ENCODE peak calls at places on chromosomes 4 and X, in six cellular contexts. K is A549, E is HepG2, L is endothelial cell of umbilical vein, N is K562, G is GM12878. D is an unnamed sample.

GRCh38 chrX:17591741-17592110 is 145.6 kb upstream of the SCML1 start:
- DNase-seq in G (no peak), N (no peak), E (no peak), L (peak), K (no peak), D (no peak)

GRCh38 chrX:33014949-33015348 is 196.4 kb downstream of the DMD start:
- DNase-seq in K (no peak), E (no peak), N (no peak), L (no peak), G (no peak), D (no peak)

GRCh38 chrX:104522386-104522785 is 43.6 kb upstream of the IL1RAPL2 start:
- DNase-seq in K (no peak), E (no peak), N (no peak), G (no peak), L (no peak), D (no peak)

GRCh38 chr4:26161030-26161824 is 159.6 kb upstream of the RBPJ start:
- DNase-seq in K (no peak), E (peak), G (no peak), L (no peak), N (no peak), D (peak)

GRCh38 chr4:110073045-110073845 is 125.2 kb downstream of the ELOVL6 start:
- DNase-seq in K (no peak), N (no peak), G (no peak), L (peak), E (no peak), D (no peak)

GRCh38 chr4:68869274-68869773 is 53.5 kb downstream of the UGT2B10 start:
- DNase-seq in E (no peak), N (no peak), L (no peak), G (no peak), K (no peak), D (no peak)

GRCh38 chrX:75038925-75039324 is 113.7 kb upstream of the NEXMIF start:
- DNase-seq in E (peak), K (no peak), N (no peak), G (peak), L (peak), D (peak)

GRCh38 chrX:15769300-15769954 is 20.9 kb upstream of the ZRSR2 start:
- DNase-seq in N (no peak), K (no peak), L (no peak), G (no peak), E (no peak), D (no peak)

GRCh38 chr4:103902730-103903129 is 182.9 kb upstream of the TACR3 start:
- DNase-seq in G (no peak), K (no peak), N (no peak), L (no peak), E (no peak), D (no peak)

GRCh38 chr4:112604590-112604989 is 32.1 kb downstream of the ZGRF1 start:
- DNase-seq in G (peak), L (peak), N (peak), K (peak), E (peak), D (peak)

GRCh38 chr4:118173956-118174355 is 139.7 kb downstream of the NDST3 start:
- DNase-seq in G (no peak), N (no peak), L (peak), E (no peak), K (no peak), D (peak)

GRCh38 chr4:165635951-165636350 is 237.1 kb upstream of the TLL1 start:
- DNase-seq in N (no peak), L (no peak), G (no peak), E (no peak), K (no peak), D (no peak)

GRCh38 chr4:104879367-104879766 is 267.3 kb upstream of the TET2 start:
- DNase-seq in N (no peak), G (no peak), E (no peak), L (no peak), K (no peak), D (no peak)

GRCh38 chr4:24067367-24067766 is 177.5 kb upstream of the PPARGC1A start:
- DNase-seq in N (no peak), E (no peak), K (no peak), L (no peak), G (no peak), D (no peak)

GRCh38 chrX:38881066-38881465 is 79.8 kb downstream of the MID1IP1 start:
- DNase-seq in L (no peak), N (no peak), K (no peak), E (no peak), G (no peak), D (no peak)

GRCh38 chr4:6902318-6903042 is 7.1 kb upstream of the TBC1D14 start:
- DNase-seq in K (no peak), G (no peak), E (peak), L (no peak), N (no peak), D (no peak)

GRCh38 chrX:153065389-153065788 is 6.9 kb upstream of the PNMA6A start:
- DNase-seq in G (no peak), K (peak), E (peak), L (no peak), N (peak), D (no peak)

GRCh38 chrX:143472334-143472938 is 44.8 kb downstream of the SPANXN3 start:
- DNase-seq in K (no peak), G (no peak), L (no peak), E (no peak), N (no peak), D (no peak)

GRCh38 chrX:102155806-102156179 is at the start of gene BEX5:
- DNase-seq in N (peak), K (no peak), E (no peak), L (peak), G (no peak), D (no peak)

GRCh38 chrX:55981603-55982002 is 250.6 kb upstream of the KLF8 start:
- DNase-seq in L (peak), E (no peak), N (no peak), K (no peak), G (no peak), D (no peak)

GRCh38 chr4:88857588-88857987 is 160.0 kb upstream of the NAP1L5 start:
- DNase-seq in E (no peak), K (no peak), L (no peak), G (no peak), N (no peak), D (no peak)

GRCh38 chr4:88858752-88859151 is 161.1 kb upstream of the NAP1L5 start:
- DNase-seq in L (no peak), N (no peak), G (peak), E (no peak), K (no peak), D (peak)

GRCh38 chr4:88859191-88859812 is 161.7 kb upstream of the NAP1L5 start:
- DNase-seq in K (no peak), E (no peak), L (no peak), N (no peak), G (no peak), D (no peak)

GRCh38 chr4:88865051-88865450 is 167.4 kb upstream of the NAP1L5 start:
- DNase-seq in G (no peak), N (no peak), L (peak), K (no peak), E (no peak), D (no peak)

GRCh38 chr4:88860594-88860993 is 163.0 kb upstream of the NAP1L5 start:
- DNase-seq in G (no peak), N (no peak), K (no peak), L (no peak), E (no peak), D (no peak)
- TF ChIP-seq MYC in G (no peak), N (no peak), K (no peak), L (no peak), E (no peak), D (no peak)

DNA sequence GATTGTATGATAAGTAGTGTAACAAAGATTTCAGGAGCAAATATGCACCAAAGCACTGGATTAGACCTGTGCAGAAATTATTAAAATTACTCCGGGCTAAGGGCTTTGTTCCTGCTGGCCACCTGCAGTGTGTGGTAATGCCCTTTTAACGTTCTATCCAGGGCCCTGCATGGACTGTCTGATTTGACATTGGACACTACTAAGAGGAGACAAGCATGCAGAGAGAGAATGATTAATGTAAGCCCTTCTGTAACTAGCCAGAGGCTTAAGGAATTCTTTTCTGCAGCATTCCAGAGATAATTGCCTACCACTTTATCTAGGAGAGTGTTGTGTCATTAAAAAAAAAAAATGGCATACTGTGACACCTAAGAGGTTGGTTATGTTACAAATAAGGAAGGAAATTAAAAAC is 117.0 kb downstream of the PCDH7 start:
- DNase-seq in G (no peak), K (no peak), N (no peak), L (no peak), E (no peak), D (no peak)
- TF ChIP-seq MYC in G (no peak), K (no peak), N (no peak), L (no peak), E (no peak), D (no peak)

GRCh38 chr4:4572821-4573220 is 31.0 kb upstream of the STX18 start:
- DNase-seq in G (no peak), E (no peak), K (no peak), N (no peak), L (no peak), D (no peak)

GRCh38 chr4:4574792-4575191 is 32.9 kb upstream of the STX18 start:
- DNase-seq in N (no peak), G (no peak), K (no peak), L (peak), E (no peak), D (no peak)

GRCh38 chr4:4577359-4577875 is 35.6 kb upstream of the STX18 start:
- DNase-seq in E (no peak), L (no peak), N (no peak), K (no peak), G (no peak), D (no peak)

GRCh38 chr4:4575284-4576211 is 33.7 kb upstream of the STX18 start:
- DNase-seq in G (peak), K (peak), E (no peak), L (peak), N (peak), D (no peak)

DNA sequence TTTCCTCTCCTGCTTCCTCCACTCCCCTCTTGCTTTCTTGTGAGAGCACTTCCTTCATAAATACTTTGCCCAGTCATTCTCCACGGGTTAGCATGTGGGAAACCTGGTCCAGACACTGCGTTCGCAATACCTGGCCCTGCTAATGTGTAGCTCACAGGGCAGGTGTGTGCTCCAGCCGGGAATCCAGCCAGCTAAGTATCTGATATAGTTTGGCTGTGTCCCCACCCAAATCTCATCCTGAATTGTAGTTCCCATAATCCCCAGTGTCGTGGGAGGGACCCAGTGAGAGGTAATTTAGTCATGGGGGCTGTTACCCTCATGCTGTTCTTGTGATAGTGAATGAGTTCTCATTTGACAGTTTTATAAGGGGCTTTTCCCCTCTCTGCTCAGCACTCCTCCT is 32.2 kb upstream of the STX18 start:
- DNase-seq in E (no peak), L (no peak), N (no peak), K (no peak), G (no peak), D (no peak)
- TF ChIP-seq MYC in E (no peak), L (no peak), N (no peak), K (no peak), G (no peak), D (no peak)

GRCh38 chrX:12139934-12140611 is 1.8 kb downstream of the FRMPD4 start:
- DNase-seq in E (no peak), K (no peak), G (no peak), N (no peak), L (no peak), D (no peak)
- TF ChIP-seq MYC in E (no peak), K (no peak), G (no peak), N (no peak), L (no peak), D (no peak)

GRCh38 chr4:188455353-188455752 is 316.1 kb downstream of the TRIML1 start:
- DNase-seq in E (peak), K (no peak), N (no peak), L (no peak), G (no peak), D (no peak)
- TF ChIP-seq MYC in E (no peak), K (no peak), N (no peak), L (no peak), G (no peak), D (no peak)

DNA sequence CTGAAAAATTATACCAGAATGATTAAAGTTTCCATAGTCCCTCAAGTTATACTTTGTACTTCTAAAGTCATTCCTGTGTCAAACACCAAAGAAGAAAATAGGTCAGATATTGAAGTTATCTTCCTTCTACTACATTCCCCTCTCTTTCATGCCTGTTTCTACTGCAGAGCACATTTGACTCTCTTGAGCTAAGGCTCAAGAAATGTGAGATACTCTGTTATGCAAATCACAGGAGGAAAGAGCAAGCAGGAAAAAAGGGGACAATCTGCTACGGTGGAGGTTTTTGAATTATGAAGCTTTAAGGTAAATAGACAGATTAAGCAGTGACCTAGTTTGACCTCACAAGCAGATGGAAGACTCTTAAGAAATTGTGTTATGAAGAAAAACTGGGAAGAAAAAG is 198.9 kb upstream of the LDB2 start:
- DNase-seq in N (no peak), G (no peak), K (no peak), E (no peak), L (no peak), D (no peak)
- TF ChIP-seq MYC in N (no peak), G (no peak), K (no peak), E (no peak), L (no peak), D (no peak)